ENCODE peak calls at places on chromosomes 13 and 19, in four cellular contexts. B is NCI-H1930, E is osteocyte, G is suprapubic skin. M is an unnamed sample.

GRCh38 chr13:31223640-31224039 is 23.9 kb downstream of the B3GLCT start:
- DNase-seq in G (no peak), B (no peak), E (no peak), M (no peak)

GRCh38 chr19:1041835-1042685 is 2.2 kb downstream of the ABCA7 start:
- DNase-seq in E (no peak), G (peak), B (no peak), M (no peak)

GRCh38 chr19:13984875-13985741 is 21.0 kb downstream of the RFX1 start:
- DNase-seq in G (no peak), B (no peak), E (no peak), M (no peak)

GRCh38 chr13:43784491-43784890 is 2.3 kb downstream of the ENOX1 start:
- DNase-seq in B (no peak), G (no peak), E (no peak), M (no peak)

GRCh38 chr13:66329988-66330429 is 900.1 kb downstream of the PCDH9 start:
- DNase-seq in B (no peak), G (no peak), E (no peak), M (no peak)

GRCh38 chr13:79589605-79590511 is 108.9 kb downstream of the NDFIP2 start:
- DNase-seq in G (no peak), E (no peak), B (no peak), M (no peak)

GRCh38 chr13:35732565-35732964 is 256.1 kb upstream of the MAB21L1 start:
- DNase-seq in E (peak), G (no peak), B (no peak), M (no peak)

GRCh38 chr13:98791611-98792010 is 39.1 kb upstream of the SLC15A1 start:
- DNase-seq in E (peak), B (no peak), G (no peak), M (no peak)

GRCh38 chr19:56120002-56120370 is 1.1 kb downstream of the ZNF787 start:
- DNase-seq in G (no peak), B (no peak), E (no peak), M (no peak)

GRCh38 chr19:48968179-48968661 is 3.1 kb downstream of the FTL start:
- DNase-seq in G (no peak), B (no peak), E (no peak), M (no peak)

GRCh38 chr19:49145485-49146407 is 9.4 kb downstream of the HRC start:
- DNase-seq in E (peak), B (peak), G (peak), M (no peak)

GRCh38 chr13:98327326-98328314 is 150.6 kb upstream of the RNF113B start:
- DNase-seq in E (no peak), G (no peak), B (no peak), M (no peak)

GRCh38 chr13:112893570-112894422 is 75.2 kb upstream of the MCF2L start:
- DNase-seq in G (no peak), B (peak), E (no peak), M (no peak)

GRCh38 chr19:8576273-8576993 is 809 bp downstream of the MYO1F start:
- DNase-seq in G (no peak), B (no peak), E (no peak), M (no peak)

GRCh38 chr19:10836478-10837325 is 690 bp upstream of the TMED1 start:
- DNase-seq in B (peak), G (peak), E (no peak), M (no peak)

GRCh38 chr13:109297628-109298027 is 488.8 kb downstream of the IRS2 start:
- DNase-seq in G (no peak), E (no peak), B (no peak), M (no peak)

GRCh38 chr19:44747739-44748425 is 626 bp upstream of the BCL3 start:
- DNase-seq in E (peak), G (peak), B (no peak), M (peak)

GRCh38 chr13:24254151-24254810 is 55.1 kb upstream of the C1QTNF9 start:
- DNase-seq in G (no peak), E (no peak), B (no peak), M (no peak)

GRCh38 chr19:45420871-45421270 is 2.8 kb downstream of the ERCC1 start:
- DNase-seq in G (no peak), B (no peak), E (no peak), M (no peak)

GRCh38 chr13:31909889-31910551 is 121.6 kb upstream of the FRY start:
- DNase-seq in G (no peak), B (peak), E (no peak), M (no peak)

GRCh38 chr19:11560404-11560988 is 1.5 kb upstream of the ELOF1 start:
- DNase-seq in E (no peak), B (peak), G (no peak), M (no peak)

GRCh38 chr19:29263305-29264080 is 50.5 kb upstream of the UQCRFS1 start:
- DNase-seq in B (no peak), E (no peak), G (no peak), M (peak)

GRCh38 chr19:7224205-7224833 is 69.9 kb downstream of the INSR start:
- DNase-seq in B (no peak), G (peak), E (no peak), M (no peak)

GRCh38 chr19:18660051-18660910 is 23.2 kb upstream of the CRTC1 start:
- DNase-seq in B (no peak), G (no peak), E (no peak), M (peak)

GRCh38 chr19:39052846-39053245 is 20.5 kb upstream of the FBXO27 start:
- DNase-seq in B (no peak), G (no peak), E (no peak), M (no peak)